ENCODE peak calls at places on chromosomes 5 and 9, in eight cellular contexts. One of them, this sample, is unnamed.

GRCh38 chr5:9780501-9780900 is 150.3 kb upstream of the TAS2R1 start:
- DNase-seq in IMR-90: no peak
- DNase-seq in upper lobe of left lung: peak
- DNase-seq in endothelial cell of umbilical vein: no peak
- DNase-seq in K562: no peak
- DNase-seq in Peyer's patch: no peak
- DNase-seq in transverse colon: no peak
- DNase-seq in prostate gland: no peak
- DNase-seq in this sample: no peak

GRCh38 chr5:132790201-132790870 is 13.3 kb upstream of the SEPTIN8 start:
- DNase-seq in endothelial cell of umbilical vein: no peak
- DNase-seq in K562: peak
- DNase-seq in prostate gland: no peak
- DNase-seq in transverse colon: no peak
- DNase-seq in upper lobe of left lung: no peak
- DNase-seq in Peyer's patch: no peak
- DNase-seq in IMR-90: no peak
- DNase-seq in this sample: no peak

GRCh38 chr5:50667653-50668403 is 1.4 kb downstream of the PARP8 start:
- DNase-seq in K562: no peak
- DNase-seq in Peyer's patch: peak
- DNase-seq in transverse colon: peak
- DNase-seq in endothelial cell of umbilical vein: peak
- DNase-seq in prostate gland: peak
- DNase-seq in IMR-90: peak
- DNase-seq in upper lobe of left lung: peak
- DNase-seq in this sample: peak

GRCh38 chr5:134874831-134875655 is 872 bp downstream of the TXNDC15 start:
- DNase-seq in IMR-90: peak
- DNase-seq in K562: peak
- DNase-seq in endothelial cell of umbilical vein: peak
- DNase-seq in transverse colon: peak
- DNase-seq in prostate gland: peak
- DNase-seq in Peyer's patch: peak
- DNase-seq in upper lobe of left lung: no peak
- DNase-seq in this sample: peak

GRCh38 chr9:4741365-4742031 is 496 bp upstream of the AK3 start:
- DNase-seq in endothelial cell of umbilical vein: peak
- DNase-seq in K562: peak
- DNase-seq in upper lobe of left lung: no peak
- DNase-seq in IMR-90: no peak
- DNase-seq in Peyer's patch: peak
- DNase-seq in transverse colon: peak
- DNase-seq in prostate gland: peak
- DNase-seq in this sample: peak

GRCh38 chr5:53779541-53779981 is 219.1 kb downstream of the NDUFS4 start:
- DNase-seq in upper lobe of left lung: no peak
- DNase-seq in prostate gland: no peak
- DNase-seq in IMR-90: peak
- DNase-seq in endothelial cell of umbilical vein: peak
- DNase-seq in Peyer's patch: no peak
- DNase-seq in K562: no peak
- DNase-seq in transverse colon: no peak
- DNase-seq in this sample: peak

GRCh38 chr9:127862075-127863011 is 7.9 kb upstream of the ENG start:
- DNase-seq in Peyer's patch: peak
- DNase-seq in transverse colon: peak
- DNase-seq in IMR-90: no peak
- DNase-seq in prostate gland: peak
- DNase-seq in K562: peak
- DNase-seq in endothelial cell of umbilical vein: peak
- DNase-seq in upper lobe of left lung: peak
- DNase-seq in this sample: peak

GRCh38 chr5:108459661-108460170 is 77.8 kb upstream of the FBXL17 start:
- DNase-seq in IMR-90: no peak
- DNase-seq in upper lobe of left lung: no peak
- DNase-seq in prostate gland: no peak
- DNase-seq in K562: no peak
- DNase-seq in Peyer's patch: no peak
- DNase-seq in endothelial cell of umbilical vein: no peak
- DNase-seq in transverse colon: no peak
- DNase-seq in this sample: no peak

GRCh38 chr5:178435321-178436238 is 154.6 kb downstream of the COL23A1 start:
- DNase-seq in IMR-90: no peak
- DNase-seq in endothelial cell of umbilical vein: no peak
- DNase-seq in prostate gland: no peak
- DNase-seq in Peyer's patch: no peak
- DNase-seq in upper lobe of left lung: no peak
- DNase-seq in K562: no peak
- DNase-seq in transverse colon: no peak
- DNase-seq in this sample: peak

GRCh38 chr9:69900406-69900805 is 79.8 kb downstream of the CFAP95 start:
- DNase-seq in upper lobe of left lung: no peak
- DNase-seq in transverse colon: no peak
- DNase-seq in IMR-90: peak
- DNase-seq in Peyer's patch: no peak
- DNase-seq in endothelial cell of umbilical vein: peak
- DNase-seq in prostate gland: no peak
- DNase-seq in K562: no peak
- DNase-seq in this sample: no peak

GRCh38 chr9:87148391-87149237 is 201.3 kb upstream of the GAS1 start:
- DNase-seq in Peyer's patch: peak
- DNase-seq in IMR-90: peak
- DNase-seq in K562: peak
- DNase-seq in prostate gland: peak
- DNase-seq in endothelial cell of umbilical vein: peak
- DNase-seq in transverse colon: peak
- DNase-seq in upper lobe of left lung: peak
- DNase-seq in this sample: peak

GRCh38 chr5:83471405-83472212 is at the start of gene VCAN:
- DNase-seq in upper lobe of left lung: peak
- DNase-seq in prostate gland: peak
- DNase-seq in IMR-90: peak
- DNase-seq in transverse colon: peak
- DNase-seq in endothelial cell of umbilical vein: no peak
- DNase-seq in Peyer's patch: peak
- DNase-seq in K562: peak
- DNase-seq in this sample: peak

GRCh38 chr9:121989010-121989409 is 104.1 kb downstream of the TTLL11 start:
- DNase-seq in IMR-90: peak
- DNase-seq in K562: peak
- DNase-seq in endothelial cell of umbilical vein: peak
- DNase-seq in prostate gland: no peak
- DNase-seq in Peyer's patch: no peak
- DNase-seq in upper lobe of left lung: no peak
- DNase-seq in transverse colon: no peak
- DNase-seq in this sample: no peak

GRCh38 chr5:42894057-42894456 is 82.4 kb upstream of the SELENOP start:
- DNase-seq in transverse colon: no peak
- DNase-seq in Peyer's patch: no peak
- DNase-seq in upper lobe of left lung: peak
- DNase-seq in K562: peak
- DNase-seq in IMR-90: no peak
- DNase-seq in prostate gland: no peak
- DNase-seq in endothelial cell of umbilical vein: no peak
- DNase-seq in this sample: no peak

DNA sequence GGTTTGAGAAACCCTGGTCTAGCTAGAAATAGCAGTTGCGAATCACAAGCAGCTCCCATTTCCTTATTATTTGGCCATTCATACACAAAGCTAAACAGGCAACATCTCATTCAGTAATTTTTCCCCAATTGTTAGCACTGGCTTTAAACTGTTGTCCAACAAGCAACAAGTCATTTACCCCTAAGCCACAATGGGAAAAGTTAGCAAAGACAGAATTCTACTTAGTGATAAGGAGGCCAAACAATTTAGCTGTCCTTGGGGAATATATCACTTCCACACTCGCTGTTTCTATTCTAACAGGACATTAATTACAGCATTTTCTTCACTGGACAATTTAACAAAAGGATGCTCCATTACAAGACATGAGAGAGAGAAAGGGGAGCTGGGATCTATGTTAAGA is 2.8 kb downstream of the MYO10 start:
- DNase-seq in endothelial cell of umbilical vein: peak
- DNase-seq in Peyer's patch: no peak
- DNase-seq in upper lobe of left lung: no peak
- DNase-seq in transverse colon: no peak
- DNase-seq in IMR-90: no peak
- DNase-seq in K562: no peak
- DNase-seq in prostate gland: no peak
- DNase-seq in this sample: no peak
- H3K4me3 ChIP-seq in endothelial cell of umbilical vein: peak
- H3K4me3 ChIP-seq in Peyer's patch: peak
- H3K4me3 ChIP-seq in upper lobe of left lung: no peak
- H3K4me3 ChIP-seq in transverse colon: peak
- H3K4me3 ChIP-seq in IMR-90: peak
- H3K4me3 ChIP-seq in K562: no peak
- H3K4me3 ChIP-seq in prostate gland: no peak
- H3K4me3 ChIP-seq in this sample: no peak

GRCh38 chr9:136833381-136834142 is 8.7 kb upstream of the AJM1 start:
- DNase-seq in K562: no peak
- DNase-seq in IMR-90: no peak
- DNase-seq in endothelial cell of umbilical vein: no peak
- DNase-seq in prostate gland: no peak
- DNase-seq in Peyer's patch: no peak
- DNase-seq in transverse colon: no peak
- DNase-seq in upper lobe of left lung: peak
- DNase-seq in this sample: no peak

GRCh38 chr9:136835932-136836901 is 6.1 kb upstream of the AJM1 start:
- DNase-seq in upper lobe of left lung: peak
- DNase-seq in K562: no peak
- DNase-seq in Peyer's patch: no peak
- DNase-seq in prostate gland: no peak
- DNase-seq in endothelial cell of umbilical vein: no peak
- DNase-seq in IMR-90: no peak
- DNase-seq in transverse colon: no peak
- DNase-seq in this sample: no peak

GRCh38 chr9:136837146-136837855 is 5.0 kb upstream of the AJM1 start:
- DNase-seq in transverse colon: no peak
- DNase-seq in Peyer's patch: no peak
- DNase-seq in IMR-90: no peak
- DNase-seq in prostate gland: no peak
- DNase-seq in K562: no peak
- DNase-seq in upper lobe of left lung: peak
- DNase-seq in endothelial cell of umbilical vein: no peak
- DNase-seq in this sample: no peak

GRCh38 chr9:136832581-136832980 is 9.7 kb upstream of the AJM1 start:
- DNase-seq in K562: no peak
- DNase-seq in prostate gland: no peak
- DNase-seq in transverse colon: no peak
- DNase-seq in upper lobe of left lung: no peak
- DNase-seq in endothelial cell of umbilical vein: no peak
- DNase-seq in Peyer's patch: no peak
- DNase-seq in IMR-90: no peak
- DNase-seq in this sample: no peak

DNA sequence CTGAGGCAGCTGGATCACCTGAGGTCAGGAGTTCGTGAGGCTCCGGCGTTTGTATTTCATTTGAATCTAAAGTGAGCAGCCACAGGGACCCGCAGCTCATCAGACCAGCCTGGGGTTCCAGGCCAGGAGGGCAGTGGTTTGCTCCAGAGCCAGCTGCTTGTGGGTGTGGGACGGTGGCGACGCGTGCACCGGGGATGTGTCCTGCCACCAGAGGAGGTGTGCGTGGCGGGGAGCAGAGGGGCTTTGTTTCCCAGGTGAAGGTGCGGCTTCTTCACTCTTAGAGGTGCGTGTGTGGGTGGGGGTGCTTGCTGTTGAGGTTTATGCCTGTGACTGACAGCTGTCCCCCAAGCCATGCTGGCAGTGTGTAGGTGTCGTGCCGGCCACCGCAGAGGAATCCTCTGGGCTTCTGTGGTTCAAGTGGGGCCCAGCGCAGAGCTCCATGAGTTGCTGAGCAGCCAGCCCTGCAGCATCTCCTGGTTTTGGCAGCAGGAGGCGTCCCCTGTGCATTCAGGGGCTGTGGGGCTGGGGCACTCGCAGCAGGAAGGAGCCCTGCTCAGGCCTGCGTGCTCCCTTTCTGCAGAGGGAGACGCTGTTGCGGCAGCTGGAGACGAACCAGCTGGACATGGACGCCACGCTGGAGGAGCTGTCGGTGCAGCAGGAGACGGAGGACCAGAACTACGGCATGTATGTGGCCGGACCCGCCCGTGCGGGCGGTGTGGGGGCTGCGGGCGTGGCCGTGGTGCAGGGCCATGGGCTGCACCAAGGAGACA is 6.9 kb upstream of the AJM1 start:
- DNase-seq in upper lobe of left lung: peak
- DNase-seq in IMR-90: no peak
- DNase-seq in transverse colon: no peak
- DNase-seq in prostate gland: no peak
- DNase-seq in Peyer's patch: no peak
- DNase-seq in K562: no peak
- DNase-seq in endothelial cell of umbilical vein: no peak
- DNase-seq in this sample: no peak
- TF ChIP-seq POLR2A in upper lobe of left lung: no peak
- TF ChIP-seq POLR2A in IMR-90: no peak
- TF ChIP-seq POLR2A in transverse colon: no peak
- TF ChIP-seq POLR2A in prostate gland: no peak
- TF ChIP-seq POLR2A in Peyer's patch: no peak
- TF ChIP-seq POLR2A in K562: peak
- TF ChIP-seq POLR2A in endothelial cell of umbilical vein: no peak
- TF ChIP-seq POLR2A in this sample: no peak

DNA sequence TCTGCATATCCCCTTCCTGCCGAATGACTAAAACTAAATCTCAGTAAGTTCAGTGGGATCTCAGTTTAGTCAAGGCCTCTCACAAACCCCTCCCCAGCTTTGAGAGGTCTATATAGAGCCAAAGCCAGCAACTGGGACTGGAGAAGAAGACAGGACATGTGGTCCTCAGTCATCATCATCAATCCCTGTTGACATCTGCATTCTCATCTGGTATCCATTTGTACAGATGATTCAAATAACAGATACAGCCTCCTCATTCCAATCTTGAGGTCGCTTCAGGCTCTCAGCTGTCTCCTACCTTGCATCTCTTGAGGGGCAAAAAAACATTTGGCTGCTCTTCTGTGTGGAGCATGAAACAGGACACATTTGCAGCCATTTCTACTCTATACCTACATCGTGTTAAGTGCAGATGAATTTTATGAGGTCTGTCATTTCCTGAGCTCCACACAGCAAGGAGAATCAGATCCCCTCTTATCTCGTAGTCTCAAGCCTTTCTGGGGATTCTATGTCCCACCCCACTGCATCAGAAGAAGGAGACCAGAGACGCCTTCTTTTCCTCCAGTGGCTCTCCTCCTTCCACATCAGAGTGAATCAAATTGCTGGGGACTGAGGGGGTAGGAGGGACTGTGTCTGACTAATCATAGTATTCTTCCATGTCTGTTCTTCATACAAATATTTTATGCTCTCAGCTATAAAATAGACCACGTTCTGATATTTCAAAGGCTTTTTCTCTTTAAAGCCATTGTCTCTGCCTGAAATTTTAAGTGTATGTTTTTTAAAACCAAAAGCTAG is 4.7 kb upstream of the RECK start:
- DNase-seq in K562: no peak
- DNase-seq in prostate gland: no peak
- DNase-seq in transverse colon: no peak
- DNase-seq in upper lobe of left lung: no peak
- DNase-seq in endothelial cell of umbilical vein: no peak
- DNase-seq in Peyer's patch: no peak
- DNase-seq in IMR-90: no peak
- DNase-seq in this sample: no peak
- H3K4me3 ChIP-seq in K562: no peak
- H3K4me3 ChIP-seq in prostate gland: no peak
- H3K4me3 ChIP-seq in transverse colon: no peak
- H3K4me3 ChIP-seq in upper lobe of left lung: no peak
- H3K4me3 ChIP-seq in endothelial cell of umbilical vein: no peak
- H3K4me3 ChIP-seq in Peyer's patch: no peak
- H3K4me3 ChIP-seq in IMR-90: no peak
- H3K4me3 ChIP-seq in this sample: no peak

GRCh38 chr9:6008169-6008979 is 7.0 kb downstream of the RANBP6 start:
- DNase-seq in prostate gland: peak
- DNase-seq in endothelial cell of umbilical vein: peak
- DNase-seq in IMR-90: peak
- DNase-seq in K562: peak
- DNase-seq in transverse colon: peak
- DNase-seq in Peyer's patch: peak
- DNase-seq in upper lobe of left lung: no peak
- DNase-seq in this sample: peak
- TF ChIP-seq POLR2A in prostate gland: peak
- TF ChIP-seq POLR2A in endothelial cell of umbilical vein: peak
- TF ChIP-seq POLR2A in IMR-90: no peak
- TF ChIP-seq POLR2A in K562: peak
- TF ChIP-seq POLR2A in transverse colon: peak
- TF ChIP-seq POLR2A in Peyer's patch: no peak
- TF ChIP-seq POLR2A in upper lobe of left lung: no peak
- TF ChIP-seq POLR2A in this sample: no peak

This sample was measured in adrenal gland.